ENCODE peak calls at places on chromosomes 6 and 20, in five cellular contexts. T is transverse colon, V is mammary epithelial cell, W is brain microvascular endothelial cell, Q is H9. E is an unnamed sample.

GRCh38 chr6:107957909-107958688 is at the start of gene SEC63:
- DNase-seq in T (peak), V (peak), W (peak), Q (peak), E (peak)

GRCh38 chr6:153003294-153003645 is 761 bp upstream of the MTRF1L start:
- DNase-seq in T (no peak), V (peak), W (no peak), Q (no peak), E (no peak)

GRCh38 chr20:19828233-19828632 is 70.2 kb downstream of the RIN2 start:
- DNase-seq in T (no peak), V (peak), W (peak), Q (no peak), E (peak)

GRCh38 chr20:3222635-3223600 is 13.6 kb downstream of the ITPA start:
- DNase-seq in T (no peak), V (no peak), W (no peak), Q (no peak), E (no peak)

GRCh38 chr20:4973330-4974097 is 27.8 kb downstream of the SLC23A2 start:
- DNase-seq in T (peak), V (no peak), W (peak), Q (no peak), E (no peak)

GRCh38 chr6:160337991-160338390 is 10.2 kb upstream of the SLC22A3 start:
- DNase-seq in T (no peak), V (no peak), W (no peak), Q (no peak), E (no peak)

GRCh38 chr20:11850901-11851300 is 66.8 kb upstream of the BTBD3 start:
- DNase-seq in T (no peak), V (peak), W (peak), Q (no peak), E (peak)

GRCh38 chr6:147126618-147127022 is 77.6 kb upstream of the STXBP5 start:
- DNase-seq in T (no peak), V (no peak), W (peak), Q (no peak), E (no peak)

GRCh38 chr6:24004062-24004461 is 122.0 kb upstream of the NRSN1 start:
- DNase-seq in T (no peak), V (no peak), W (no peak), Q (no peak), E (no peak)

GRCh38 chr20:32893878-32894483 is 35.3 kb downstream of the EFCAB8 start:
- DNase-seq in T (no peak), V (no peak), W (peak), Q (peak), E (no peak)

GRCh38 chr20:44758247-44759101 is 12.8 kb downstream of the KCNK15 start:
- DNase-seq in T (no peak), V (no peak), W (no peak), Q (no peak), E (no peak)

GRCh38 chr6:151629791-151630190 is 136.0 kb downstream of the CCDC170 start:
- DNase-seq in T (no peak), V (peak), W (no peak), Q (no peak), E (no peak)

GRCh38 chr6:19796452-19796851 is 40.7 kb upstream of the ID4 start:
- DNase-seq in T (no peak), V (no peak), W (no peak), Q (no peak), E (no peak)

GRCh38 chr6:144778773-144779531 is 493.8 kb downstream of the UTRN start:
- DNase-seq in T (no peak), V (peak), W (no peak), Q (no peak), E (no peak)

GRCh38 chr6:170209354-170210025 is 81.4 kb downstream of the DLL1 start:
- DNase-seq in T (no peak), V (no peak), W (no peak), Q (peak), E (no peak)

GRCh38 chr6:169072127-169073042 is 181.3 kb downstream of the THBS2 start:
- DNase-seq in T (no peak), V (no peak), W (no peak), Q (no peak), E (no peak)

GRCh38 chr6:20086992-20087391 is 125.3 kb downstream of the MBOAT1 start:
- DNase-seq in T (no peak), V (no peak), W (no peak), Q (no peak), E (no peak)

GRCh38 chr6:142013286-142013685 is 119.4 kb upstream of the GJE1 start:
- DNase-seq in T (no peak), V (peak), W (peak), Q (no peak), E (peak)

GRCh38 chr20:1867495-1868260 is 27.5 kb upstream of the SIRPA start:
- DNase-seq in T (no peak), V (no peak), W (no peak), Q (no peak), E (no peak)

GRCh38 chr6:39178804-39179203 is 50.5 kb downstream of the KCNK5 start:
- DNase-seq in T (no peak), V (no peak), W (no peak), Q (no peak), E (no peak)

GRCh38 chr6:56521454-56521853 is 121.2 kb downstream of the DST start:
- DNase-seq in T (no peak), V (no peak), W (no peak), Q (no peak), E (peak)

GRCh38 chr6:167760979-167761793 is 65.5 kb upstream of the AFDN start:
- DNase-seq in T (no peak), V (no peak), W (peak), Q (no peak), E (no peak)

GRCh38 chr6:14711056-14711703 is 534.7 kb upstream of the JARID2 start:
- DNase-seq in T (peak), V (peak), W (peak), Q (peak), E (peak)
- TF ChIP-seq CTCF in T (peak), V (peak), W (peak), Q (peak), E (no peak)

DNA sequence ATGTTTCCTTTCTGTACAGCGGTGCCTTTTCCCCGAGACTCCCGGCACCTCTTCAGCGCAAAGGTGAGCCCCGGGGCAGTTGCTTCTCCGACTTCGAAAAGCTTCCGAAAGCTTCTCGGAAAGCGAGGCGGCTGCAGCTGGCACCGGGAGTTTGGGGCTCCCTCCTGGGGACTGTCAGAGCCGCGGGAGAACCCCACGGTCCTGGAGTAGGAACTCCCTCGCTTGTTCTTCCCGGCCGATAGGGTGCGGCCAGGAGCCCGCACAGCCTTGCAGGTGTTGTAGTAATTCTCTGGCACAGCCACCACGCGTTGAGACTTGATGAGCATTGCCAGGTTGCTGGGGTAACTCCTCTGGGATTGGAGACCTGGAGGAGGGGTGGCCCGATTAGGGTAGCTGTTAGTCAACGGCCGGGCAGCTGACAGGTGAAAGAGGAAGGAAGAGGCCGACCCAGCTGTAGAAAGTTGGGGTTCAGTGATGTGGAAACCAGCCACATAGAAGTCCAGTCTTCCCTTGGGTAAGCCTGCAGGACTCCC is 708 bp downstream of the KDM1B start:
- DNase-seq in T (peak), V (peak), W (peak), Q (peak), E (peak)
- H3K27ac ChIP-seq in T (peak), V (peak), W (peak), Q (no peak), E (peak)

DNA sequence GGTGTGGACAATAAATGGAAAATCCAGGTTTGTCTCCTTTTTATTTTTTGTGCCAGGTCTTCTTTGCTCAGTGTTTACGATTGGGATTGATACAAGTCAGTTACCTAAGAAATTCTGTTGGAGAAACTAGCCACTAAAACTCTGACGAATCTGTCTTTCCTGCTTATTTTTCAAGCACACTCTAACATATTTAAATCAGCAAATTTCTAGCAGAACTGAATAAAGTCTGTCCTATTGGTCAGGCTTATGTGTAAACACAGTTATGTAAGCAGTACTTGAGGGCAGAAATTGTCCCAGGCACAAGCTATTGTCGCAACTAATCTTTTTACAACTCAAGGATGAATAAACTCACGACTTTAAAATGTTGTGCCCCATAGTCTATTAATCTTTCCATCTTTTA is 12.1 kb upstream of the EXOC2 start:
- DNase-seq in T (no peak), V (no peak), W (no peak), Q (no peak), E (no peak)
- TF ChIP-seq CTCF in T (no peak), V (no peak), W (no peak), Q (no peak), E (no peak)

GRCh38 chr20:55200317-55200716 is 724.9 kb downstream of the DOK5 start:
- DNase-seq in T (no peak), V (peak), W (no peak), Q (no peak), E (peak)
- H3K27ac ChIP-seq in T (no peak), V (peak), W (no peak), Q (no peak), E (no peak)

GRCh38 chr20:36833275-36834020 is 42.5 kb upstream of the TLDC2 start:
- DNase-seq in T (peak), V (no peak), W (no peak), Q (no peak), E (no peak)

GRCh38 chr20:36835025-36835424 is 40.9 kb upstream of the TLDC2 start:
- DNase-seq in T (no peak), V (no peak), W (no peak), Q (no peak), E (no peak)

GRCh38 chr20:36832791-36833190 is 43.1 kb upstream of the TLDC2 start:
- DNase-seq in T (no peak), V (no peak), W (no peak), Q (no peak), E (no peak)

GRCh38 chr20:36827541-36828279 is 48.2 kb upstream of the TLDC2 start:
- DNase-seq in T (no peak), V (no peak), W (no peak), Q (no peak), E (no peak)

GRCh38 chr20:36830791-36831691 is 44.9 kb upstream of the TLDC2 start:
- DNase-seq in T (no peak), V (no peak), W (no peak), Q (no peak), E (no peak)
- TF ChIP-seq CTCF in T (peak), V (peak), W (peak), Q (peak), E (no peak)

GRCh38 chr6:111975501-111975900 is 78.4 kb upstream of the CCN6 start:
- DNase-seq in T (no peak), V (no peak), W (no peak), Q (no peak), E (no peak)

GRCh38 chr6:111971866-111972532 is 81.9 kb upstream of the CCN6 start:
- DNase-seq in T (no peak), V (peak), W (no peak), Q (no peak), E (no peak)

GRCh38 chr6:111972714-111973678 is 80.9 kb upstream of the CCN6 start:
- DNase-seq in T (peak), V (peak), W (peak), Q (no peak), E (peak)

GRCh38 chr6:111973897-111974639 is 79.8 kb upstream of the CCN6 start:
- DNase-seq in T (no peak), V (no peak), W (peak), Q (no peak), E (no peak)

GRCh38 chr6:111971181-111971829 is 82.6 kb upstream of the CCN6 start:
- DNase-seq in T (no peak), V (no peak), W (no peak), Q (no peak), E (no peak)
- H3K27ac ChIP-seq in T (no peak), V (peak), W (no peak), Q (no peak), E (no peak)

GRCh38 chr6:88133718-88134117 is 32.4 kb downstream of the CNR1 start:
- DNase-seq in T (no peak), V (no peak), W (no peak), Q (no peak), E (no peak)
- TF ChIP-seq CTCF in T (no peak), V (no peak), W (no peak), Q (no peak), E (no peak)

E was measured in RWPE1.